ENCODE peak calls at places on chromosomes 5 and 9, in six cellular contexts. One of them, this sample, is unnamed. For H3K4me1, the result is how much of the 10 kb centered on the place peaks cover.

GRCh38 chr5:113218906-113219517 is 215.8 kb downstream of the TSSK1B start:
- DNase-seq in HCT116: no peak
- DNase-seq in esophagus muscularis mucosa: peak
- DNase-seq in transverse colon: no peak
- DNase-seq in stomach: no peak
- DNase-seq in prostate gland: no peak
- DNase-seq in this sample: no peak

GRCh38 chr9:96062051-96062450 is 186.6 kb downstream of the ERCC6L2 start:
- DNase-seq in HCT116: no peak
- DNase-seq in esophagus muscularis mucosa: no peak
- DNase-seq in transverse colon: no peak
- DNase-seq in stomach: no peak
- DNase-seq in prostate gland: no peak
- DNase-seq in this sample: no peak

GRCh38 chr5:68277427-68277826 is 61.9 kb downstream of the PIK3R1 start:
- DNase-seq in HCT116: no peak
- DNase-seq in esophagus muscularis mucosa: no peak
- DNase-seq in transverse colon: no peak
- DNase-seq in stomach: no peak
- DNase-seq in prostate gland: no peak
- DNase-seq in this sample: no peak

GRCh38 chr5:148397968-148398595 is 14.3 kb downstream of the FBXO38 start:
- DNase-seq in HCT116: no peak
- DNase-seq in esophagus muscularis mucosa: no peak
- DNase-seq in transverse colon: no peak
- DNase-seq in stomach: no peak
- DNase-seq in prostate gland: no peak
- DNase-seq in this sample: no peak

GRCh38 chr9:87039809-87040392 is 92.6 kb upstream of the GAS1 start:
- DNase-seq in HCT116: no peak
- DNase-seq in esophagus muscularis mucosa: no peak
- DNase-seq in transverse colon: no peak
- DNase-seq in stomach: no peak
- DNase-seq in prostate gland: no peak
- DNase-seq in this sample: no peak

GRCh38 chr5:122909470-122910100 is 64.2 kb downstream of the SNX24 start:
- DNase-seq in HCT116: no peak
- DNase-seq in esophagus muscularis mucosa: no peak
- DNase-seq in transverse colon: no peak
- DNase-seq in stomach: no peak
- DNase-seq in prostate gland: no peak
- DNase-seq in this sample: no peak

GRCh38 chr5:532521-533242 is 8.4 kb upstream of the SLC9A3 start:
- DNase-seq in HCT116: no peak
- DNase-seq in esophagus muscularis mucosa: no peak
- DNase-seq in transverse colon: no peak
- DNase-seq in stomach: no peak
- DNase-seq in prostate gland: no peak
- DNase-seq in this sample: no peak

GRCh38 chr5:44997506-44997905 is 188.8 kb downstream of the MRPS30 start:
- DNase-seq in HCT116: no peak
- DNase-seq in esophagus muscularis mucosa: no peak
- DNase-seq in transverse colon: no peak
- DNase-seq in stomach: no peak
- DNase-seq in prostate gland: no peak
- DNase-seq in this sample: no peak

GRCh38 chr9:80968611-80969010 is 720.7 kb downstream of the TLE1 start:
- DNase-seq in HCT116: no peak
- DNase-seq in esophagus muscularis mucosa: no peak
- DNase-seq in transverse colon: no peak
- DNase-seq in stomach: no peak
- DNase-seq in prostate gland: no peak
- DNase-seq in this sample: no peak

GRCh38 chr5:137137013-137137632 is 362.0 kb downstream of the SPOCK1 start:
- DNase-seq in HCT116: no peak
- DNase-seq in esophagus muscularis mucosa: no peak
- DNase-seq in transverse colon: no peak
- DNase-seq in stomach: no peak
- DNase-seq in prostate gland: no peak
- DNase-seq in this sample: no peak

GRCh38 chr9:109463924-109464625 is 34.0 kb downstream of the PTPN3 start:
- DNase-seq in HCT116: no peak
- DNase-seq in esophagus muscularis mucosa: no peak
- DNase-seq in transverse colon: no peak
- DNase-seq in stomach: no peak
- DNase-seq in prostate gland: no peak
- DNase-seq in this sample: no peak

GRCh38 chr5:168916852-168917251 is 337.7 kb upstream of the PANK3 start:
- DNase-seq in HCT116: no peak
- DNase-seq in esophagus muscularis mucosa: no peak
- DNase-seq in transverse colon: no peak
- DNase-seq in stomach: no peak
- DNase-seq in prostate gland: no peak
- DNase-seq in this sample: no peak

GRCh38 chr5:36360311-36360710 is 58.6 kb upstream of the RANBP3L start:
- DNase-seq in HCT116: no peak
- DNase-seq in esophagus muscularis mucosa: no peak
- DNase-seq in transverse colon: no peak
- DNase-seq in stomach: no peak
- DNase-seq in prostate gland: no peak
- DNase-seq in this sample: no peak

GRCh38 chr9:87683751-87684626 is 41.9 kb upstream of the CTSL start:
- DNase-seq in HCT116: no peak
- DNase-seq in esophagus muscularis mucosa: peak
- DNase-seq in transverse colon: no peak
- DNase-seq in stomach: no peak
- DNase-seq in prostate gland: no peak
- DNase-seq in this sample: peak

GRCh38 chr9:104279535-104280215 is 185.6 kb downstream of the SMC2 start:
- DNase-seq in HCT116: no peak
- DNase-seq in esophagus muscularis mucosa: no peak
- DNase-seq in transverse colon: no peak
- DNase-seq in stomach: no peak
- DNase-seq in prostate gland: no peak
- DNase-seq in this sample: no peak

GRCh38 chr5:132814441-132815294 is 1.6 kb downstream of the SOWAHA start:
- DNase-seq in HCT116: no peak
- DNase-seq in esophagus muscularis mucosa: no peak
- DNase-seq in transverse colon: no peak
- DNase-seq in stomach: peak
- DNase-seq in prostate gland: no peak
- DNase-seq in this sample: no peak

GRCh38 chr5:179801304-179802206 is 5.1 kb downstream of the MGAT4B start:
- DNase-seq in HCT116: no peak
- DNase-seq in esophagus muscularis mucosa: no peak
- DNase-seq in transverse colon: peak
- DNase-seq in stomach: peak
- DNase-seq in prostate gland: peak
- DNase-seq in this sample: no peak

GRCh38 chr9:136095028-136095494 is at the start of gene NACC2:
- DNase-seq in HCT116: no peak
- DNase-seq in esophagus muscularis mucosa: no peak
- DNase-seq in transverse colon: peak
- DNase-seq in stomach: peak
- DNase-seq in prostate gland: peak
- DNase-seq in this sample: no peak

GRCh38 chr5:176654856-176655255 is 7.6 kb downstream of the TSPAN17 start:
- DNase-seq in HCT116: no peak
- DNase-seq in esophagus muscularis mucosa: no peak
- DNase-seq in transverse colon: no peak
- DNase-seq in stomach: no peak
- DNase-seq in prostate gland: no peak
- DNase-seq in this sample: no peak

GRCh38 chr9:134852906-134853654 is 27.5 kb upstream of the FCN2 start:
- DNase-seq in HCT116: no peak
- DNase-seq in esophagus muscularis mucosa: no peak
- DNase-seq in transverse colon: no peak
- DNase-seq in stomach: no peak
- DNase-seq in prostate gland: no peak
- DNase-seq in this sample: no peak

GRCh38 chr9:16132513-16132912 is 579.7 kb downstream of the CCDC171 start:
- DNase-seq in HCT116: no peak
- DNase-seq in esophagus muscularis mucosa: no peak
- DNase-seq in transverse colon: no peak
- DNase-seq in stomach: no peak
- DNase-seq in prostate gland: no peak
- DNase-seq in this sample: no peak

GRCh38 chr9:18441245-18441644 is 32.7 kb upstream of the ADAMTSL1 start:
- DNase-seq in HCT116: no peak
- DNase-seq in esophagus muscularis mucosa: no peak
- DNase-seq in transverse colon: no peak
- DNase-seq in stomach: no peak
- DNase-seq in prostate gland: no peak
- DNase-seq in this sample: no peak

DNA sequence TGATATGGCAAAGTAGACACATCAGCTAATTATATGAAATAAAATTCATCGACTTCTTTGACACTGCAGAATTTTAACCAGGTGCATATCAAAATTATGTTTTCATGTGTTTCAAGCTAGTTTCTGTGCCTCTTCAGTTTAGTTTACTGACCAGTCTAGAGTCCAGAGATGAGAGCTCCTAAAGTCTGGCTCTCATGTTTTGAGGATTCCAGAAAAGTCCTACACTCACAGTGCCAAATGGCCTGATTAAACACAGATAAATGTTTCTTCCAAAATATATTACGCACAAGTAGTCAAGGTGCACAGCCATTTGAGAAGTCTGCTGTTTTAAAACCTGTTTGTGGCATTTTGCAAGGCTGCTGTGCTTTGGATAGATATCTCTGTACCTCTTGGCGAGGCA is 15.6 kb downstream of the RGMB start:
- DNase-seq in HCT116: no peak
- DNase-seq in esophagus muscularis mucosa: no peak
- DNase-seq in transverse colon: no peak
- DNase-seq in stomach: no peak
- DNase-seq in prostate gland: no peak
- DNase-seq in this sample: no peak
- H3K4me1 ChIP-seq in HCT116: under half
- H3K4me1 ChIP-seq in esophagus muscularis mucosa: under half
- H3K4me1 ChIP-seq in transverse colon: under half
- H3K4me1 ChIP-seq in stomach: half or more
- H3K4me1 ChIP-seq in prostate gland: under half
- H3K4me1 ChIP-seq in this sample: half or more

GRCh38 chr5:95857185-95857945 is 34.8 kb upstream of the GLRX start:
- DNase-seq in HCT116: no peak
- DNase-seq in esophagus muscularis mucosa: peak
- DNase-seq in transverse colon: peak
- DNase-seq in stomach: peak
- DNase-seq in prostate gland: no peak
- DNase-seq in this sample: peak
- TF ChIP-seq POLR2AphosphoS5 in HCT116: no peak
- TF ChIP-seq POLR2AphosphoS5 in esophagus muscularis mucosa: peak
- TF ChIP-seq POLR2AphosphoS5 in transverse colon: peak
- TF ChIP-seq POLR2AphosphoS5 in stomach: peak
- TF ChIP-seq POLR2AphosphoS5 in prostate gland: peak
- TF ChIP-seq POLR2AphosphoS5 in this sample: peak

DNA sequence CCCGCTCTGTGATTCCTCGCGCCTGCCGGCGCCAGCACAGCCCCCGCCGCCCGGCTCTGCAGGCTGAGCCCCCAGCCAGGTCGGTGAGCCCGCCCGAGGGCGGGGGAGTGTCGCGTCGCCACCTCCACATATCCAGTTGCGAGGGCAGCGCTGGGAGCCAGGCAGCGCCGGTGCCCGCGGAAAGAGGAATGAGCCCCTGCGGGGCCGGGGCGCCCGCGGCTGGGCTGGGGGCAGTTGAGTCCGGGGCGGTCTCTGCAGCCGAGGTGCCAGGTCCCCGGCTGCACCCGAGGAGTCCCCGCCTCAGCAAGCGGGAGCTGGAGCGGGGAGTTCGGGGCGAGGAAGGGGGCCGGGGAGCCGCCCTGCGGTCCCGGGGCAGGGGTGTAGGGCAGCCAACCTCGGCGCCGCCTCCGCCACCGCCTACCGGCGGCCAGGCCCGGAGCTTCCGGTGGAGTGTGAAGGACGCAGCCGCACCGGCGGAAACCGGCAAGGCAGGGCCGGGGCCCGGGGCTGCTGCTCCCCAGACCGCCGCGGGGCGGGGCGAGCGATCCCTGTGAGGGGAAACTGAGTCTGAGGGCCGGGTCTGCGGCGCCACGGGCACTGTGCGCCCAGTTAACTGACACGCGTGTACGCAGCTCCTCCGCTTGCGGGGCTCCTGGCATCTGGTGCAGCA is 2.3 kb upstream of the TRAF1 start:
- DNase-seq in HCT116: no peak
- DNase-seq in esophagus muscularis mucosa: no peak
- DNase-seq in transverse colon: peak
- DNase-seq in stomach: peak
- DNase-seq in prostate gland: peak
- DNase-seq in this sample: no peak
- H3K4me1 ChIP-seq in HCT116: under half
- H3K4me1 ChIP-seq in esophagus muscularis mucosa: under half
- H3K4me1 ChIP-seq in transverse colon: under half
- H3K4me1 ChIP-seq in stomach: under half
- H3K4me1 ChIP-seq in prostate gland: under half
- H3K4me1 ChIP-seq in this sample: under half

DNA sequence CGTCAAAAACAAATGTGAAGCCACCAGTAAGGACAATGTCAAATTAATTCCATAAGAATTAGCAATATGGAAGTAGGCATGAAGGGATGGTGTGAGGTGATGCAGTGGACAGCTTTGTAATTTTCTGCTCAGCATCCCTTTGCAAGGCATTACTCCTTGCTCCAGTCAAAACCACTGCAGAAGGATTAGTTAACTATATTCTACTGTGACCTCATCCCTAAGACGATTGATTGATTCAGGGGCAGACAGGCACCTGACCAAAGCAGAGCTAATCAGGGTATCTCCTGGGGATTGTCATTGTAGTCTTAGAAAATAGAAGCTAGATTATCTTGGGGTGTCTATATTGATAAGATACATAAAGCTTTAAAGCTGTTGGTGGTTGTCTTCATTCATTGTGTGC is 98.7 kb downstream of the NMUR2 start:
- DNase-seq in HCT116: no peak
- DNase-seq in esophagus muscularis mucosa: peak
- DNase-seq in transverse colon: no peak
- DNase-seq in stomach: no peak
- DNase-seq in prostate gland: no peak
- DNase-seq in this sample: no peak
- TF ChIP-seq POLR2AphosphoS5 in HCT116: no peak
- TF ChIP-seq POLR2AphosphoS5 in esophagus muscularis mucosa: no peak
- TF ChIP-seq POLR2AphosphoS5 in transverse colon: no peak
- TF ChIP-seq POLR2AphosphoS5 in stomach: no peak
- TF ChIP-seq POLR2AphosphoS5 in prostate gland: no peak
- TF ChIP-seq POLR2AphosphoS5 in this sample: no peak

GRCh38 chr5:135138116-135138850 is 104.3 kb upstream of the PITX1 start:
- DNase-seq in HCT116: no peak
- DNase-seq in esophagus muscularis mucosa: no peak
- DNase-seq in transverse colon: no peak
- DNase-seq in stomach: no peak
- DNase-seq in prostate gland: no peak
- DNase-seq in this sample: no peak
- H3K4me1 ChIP-seq in HCT116: half or more
- H3K4me1 ChIP-seq in esophagus muscularis mucosa: under half
- H3K4me1 ChIP-seq in transverse colon: under half
- H3K4me1 ChIP-seq in stomach: under half
- H3K4me1 ChIP-seq in prostate gland: under half
- H3K4me1 ChIP-seq in this sample: under half